ENCODE peak calls at places on chromosomes 3 and 15, in ten cellular contexts. T is type B pancreatic cell; I is stimulated activated CD4-positive, alpha-beta T cell treated with anti-CD3 and anti-CD28 coated beads, Interleukin-12 subunit alpha, Interleukin-12 subunit beta, amount 100 ng/mL, for 4 hours; R is endodermal cell; B is sciatic nerve; L is Daoy; O is anterior cingulate cortex; S is MM.1S; N is HTR-8/SVneo; G is left cardiac atrium. X is an unnamed sample.

GRCh38 chr3:126259411-126260391 is 79.3 kb upstream of the ALDH1L1 start:
- DNase-seq in G (peak; percentile 63), B (peak; percentile 72), R (peak; percentile 86), I (no peak), N (peak; percentile 34), O (peak; percentile 21), T (no peak), S (no peak), L (peak; percentile 41), X (peak; percentile 30)

GRCh38 chr3:78605178-78605577 is 1162.6 kb downstream of the ROBO1 start:
- DNase-seq in N (no peak), R (no peak), B (no peak), T (no peak), G (no peak), I (no peak), O (no peak), S (no peak), L (no peak), X (no peak)

GRCh38 chr3:53174346-53175250 is 13.6 kb downstream of the PRKCD start:
- DNase-seq in S (peak; percentile 51), T (no peak), G (no peak), N (no peak), R (no peak), I (no peak), B (no peak), O (no peak), L (no peak), X (no peak)

GRCh38 chr3:72273615-72274014 is 488.7 kb upstream of the PROK2 start:
- DNase-seq in S (no peak), N (peak; percentile 53), G (no peak), I (no peak), L (peak; percentile 46), T (no peak), O (no peak), R (peak; percentile 80), B (no peak), X (peak; percentile 67)

GRCh38 chr3:119360736-119361462 is 66.7 kb downstream of the ARHGAP31 start:
- DNase-seq in N (no peak), O (no peak), B (no peak), I (no peak), G (no peak), T (no peak), R (peak; percentile 61), L (no peak), S (no peak), X (no peak)

GRCh38 chr15:70289191-70289955 is 191.7 kb upstream of the TLE3 start:
- DNase-seq in T (no peak), S (no peak), O (no peak), R (peak; percentile 75), I (no peak), N (no peak), L (no peak), G (no peak), B (no peak), X (peak; percentile 63)

GRCh38 chr3:55750525-55750924 is 263.4 kb upstream of the WNT5A start:
- DNase-seq in N (peak; percentile 75), T (no peak), G (no peak), S (no peak), L (peak; percentile 73), I (no peak), B (no peak), R (no peak), O (no peak), X (peak; percentile 96)

GRCh38 chr15:99253381-99254090 is 2.3 kb downstream of the LRRC28 start:
- DNase-seq in I (no peak), B (no peak), O (no peak), G (no peak), R (no peak), L (peak; percentile 56), T (no peak), S (no peak), N (peak; percentile 24), X (peak; percentile 94)

GRCh38 chr3:178295257-178295912 is 240.9 kb upstream of the KCNMB2 start:
- DNase-seq in G (no peak), B (no peak), S (no peak), O (no peak), T (no peak), R (no peak), N (peak; percentile 2), I (no peak), L (no peak), X (peak; percentile 18)

GRCh38 chr15:81091889-81092558 is 42.0 kb upstream of the CFAP161 start:
- DNase-seq in O (no peak), G (no peak), T (no peak), I (no peak), B (no peak), S (no peak), N (peak; percentile 30), L (peak; percentile 90), R (no peak), X (peak; percentile 98)

GRCh38 chr15:58444658-58445332 is 13.0 kb downstream of the LIPC start:
- DNase-seq in L (no peak), B (no peak), S (no peak), T (no peak), N (no peak), O (no peak), G (peak; percentile 41), R (no peak), I (no peak), X (no peak)

GRCh38 chr15:80159811-80160569 is 7.2 kb downstream of the FAH start:
- DNase-seq in I (no peak), L (peak; percentile 80), O (no peak), B (no peak), S (no peak), G (no peak), T (no peak), N (no peak), R (no peak), X (peak; percentile 99)

GRCh38 chr3:189455796-189456195 is 175.4 kb upstream of the TP63 start:
- DNase-seq in O (no peak), T (no peak), L (no peak), R (no peak), N (no peak), I (no peak), S (no peak), G (no peak), B (no peak), X (no peak)

X was measured in RPMI7951.